ENCODE peak calls at places on chromosomes 5 and 9, in four cellular contexts. G is endodermal cell, C is natural killer cell, T is fibroblast of pulmonary artery. I is an unnamed sample.

GRCh38 chr9:82930116-82930515 is 132.8 kb downstream of the RASEF start:
- DNase-seq in G (no peak), C (no peak), T (peak), I (no peak)

GRCh38 chr5:152188219-152188618 is 216.9 kb downstream of the NMUR2 start:
- DNase-seq in G (no peak), C (no peak), T (no peak), I (no peak)

GRCh38 chr9:129383005-129383414 is 204.9 kb upstream of the IER5L start:
- DNase-seq in G (peak), C (no peak), T (no peak), I (no peak)

GRCh38 chr5:39943811-39944210 is 519.0 kb upstream of the DAB2 start:
- DNase-seq in G (no peak), C (no peak), T (peak), I (peak)

GRCh38 chr9:108671156-108671555 is 184.6 kb downstream of the ACTL7B start:
- DNase-seq in G (peak), C (no peak), T (peak), I (peak)

GRCh38 chr9:98867434-98868168 is 60.1 kb downstream of the GALNT12 start:
- DNase-seq in G (no peak), C (no peak), T (peak), I (peak)

GRCh38 chr9:130450344-130451003 is 5.7 kb downstream of the ASS1 start:
- DNase-seq in G (peak), C (no peak), T (no peak), I (no peak)

GRCh38 chr5:68709229-68709628 is 384.6 kb upstream of the SLC30A5 start:
- DNase-seq in G (no peak), C (no peak), T (no peak), I (no peak)

GRCh38 chr9:121703014-121703734 is 51.7 kb downstream of the DAB2IP start:
- DNase-seq in G (peak), C (no peak), T (no peak), I (no peak)

GRCh38 chr5:43981556-43981955 is 378.6 kb downstream of the NNT start:
- DNase-seq in G (peak), C (no peak), T (no peak), I (no peak)

GRCh38 chr5:144103611-144104010 is 66.8 kb downstream of the YIPF5 start:
- DNase-seq in G (no peak), C (no peak), T (peak), I (peak)

GRCh38 chr5:167425161-167425560 is 866.3 kb upstream of the WWC1 start:
- DNase-seq in G (no peak), C (no peak), T (no peak), I (no peak)

GRCh38 chr9:108269421-108269820 is 586.4 kb downstream of the ACTL7B start:
- DNase-seq in G (no peak), C (no peak), T (no peak), I (no peak)

GRCh38 chr5:81854485-81854884 is 103.6 kb upstream of the SSBP2 start:
- DNase-seq in G (no peak), C (no peak), T (no peak), I (no peak)

GRCh38 chr9:93893899-93894690 is 61.1 kb downstream of the BARX1 start:
- DNase-seq in G (peak), C (no peak), T (no peak), I (no peak)

GRCh38 chr5:12413585-12413984 is 509.3 kb upstream of the CTNND2 start:
- DNase-seq in G (no peak), C (no peak), T (no peak), I (no peak)

GRCh38 chr5:78627766-78628165 is 20.8 kb downstream of the LHFPL2 start:
- DNase-seq in G (peak), C (no peak), T (no peak), I (peak)

GRCh38 chr5:16536246-16536645 is 70.6 kb upstream of the ZNF622 start:
- DNase-seq in G (no peak), C (no peak), T (peak), I (peak)

GRCh38 chr9:109176386-109176785 is 9.3 kb upstream of the FRRS1L start:
- DNase-seq in G (no peak), C (no peak), T (no peak), I (no peak)

GRCh38 chr9:135345775-135346433 is 133.7 kb upstream of the PPP1R26 start:
- DNase-seq in G (no peak), C (no peak), T (no peak), I (no peak)

GRCh38 chr5:4942831-4943178 is 197.3 kb upstream of the ADAMTS16 start:
- DNase-seq in G (peak), C (no peak), T (no peak), I (no peak)

GRCh38 chr9:121826711-121827110 is 175.3 kb downstream of the DAB2IP start:
- DNase-seq in G (peak), C (no peak), T (no peak), I (no peak)

GRCh38 chr9:132589148-132590036 is 7.0 kb downstream of the BARHL1 start:
- DNase-seq in G (peak), C (no peak), T (no peak), I (no peak)

GRCh38 chr5:15587941-15588340 is 88.0 kb downstream of the FBXL7 start:
- DNase-seq in G (no peak), C (no peak), T (peak), I (peak)

GRCh38 chr9:113152699-113153098 is 1.9 kb downstream of the SLC31A2 start:
- DNase-seq in G (no peak), C (no peak), T (no peak), I (peak)

GRCh38 chr5:107646418-107646817 is 24.3 kb downstream of the EFNA5 start:
- DNase-seq in G (no peak), C (no peak), T (no peak), I (no peak)

GRCh38 chr9:8857330-8858249 is 1058.0 kb upstream of the DMAC1 start:
- DNase-seq in G (peak), C (no peak), T (peak), I (peak)

GRCh38 chr5:41524174-41524573 is 13.8 kb upstream of the PLCXD3 start:
- DNase-seq in G (peak), C (no peak), T (peak), I (peak)

GRCh38 chr9:98846081-98846480 is 38.6 kb downstream of the GALNT12 start:
- DNase-seq in G (no peak), C (no peak), T (no peak), I (no peak)

GRCh38 chr9:32177389-32177788 is 207.1 kb upstream of the ACO1 start:
- DNase-seq in G (no peak), C (no peak), T (no peak), I (no peak)

GRCh38 chr5:28648108-28648507 is 1609.7 kb upstream of the CDH9 start:
- DNase-seq in G (peak), C (no peak), T (peak), I (no peak)

GRCh38 chr9:85900504-85901201 is 40.3 kb upstream of the NAA35 start:
- DNase-seq in G (peak), C (peak), T (peak), I (peak)

GRCh38 chr5:81779125-81779934 is 28.4 kb upstream of the SSBP2 start:
- DNase-seq in G (no peak), C (peak), T (peak), I (peak)

GRCh38 chr5:157387683-157388093 is 72.3 kb upstream of the NIPAL4 start:
- DNase-seq in G (no peak), C (no peak), T (peak), I (peak)

GRCh38 chr5:132876020-132876759 is 2.7 kb downstream of the LEAP2 start:
- DNase-seq in G (no peak), C (no peak), T (no peak), I (no peak)

GRCh38 chr5:118956727-118957126 is 31.6 kb downstream of the DTWD2 start:
- DNase-seq in G (no peak), C (no peak), T (peak), I (peak)

DNA sequence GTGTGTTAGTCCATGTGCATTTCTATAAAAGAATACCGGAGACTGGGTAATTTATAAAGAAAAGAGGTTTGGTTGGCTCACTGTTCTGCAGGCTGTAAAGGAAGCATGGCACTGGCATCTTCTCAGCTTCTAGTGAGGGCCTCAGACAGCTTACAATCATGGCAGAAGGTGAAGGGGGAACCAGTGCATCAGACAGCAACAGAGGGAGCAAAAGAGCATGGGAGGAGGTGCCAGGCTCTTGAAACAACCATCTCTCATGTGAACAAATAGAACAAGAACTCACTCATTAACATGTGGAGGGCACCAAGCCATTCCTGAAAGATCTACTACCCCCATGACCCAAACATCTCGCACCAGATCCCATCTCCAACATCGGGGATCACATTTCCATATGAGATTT is 89.2 kb upstream of the IL33 start:
- DNase-seq in G (peak), C (no peak), T (no peak), I (no peak)
- TF ChIP-seq CTCF in G (peak), C (no peak), T (no peak), I (no peak)

DNA sequence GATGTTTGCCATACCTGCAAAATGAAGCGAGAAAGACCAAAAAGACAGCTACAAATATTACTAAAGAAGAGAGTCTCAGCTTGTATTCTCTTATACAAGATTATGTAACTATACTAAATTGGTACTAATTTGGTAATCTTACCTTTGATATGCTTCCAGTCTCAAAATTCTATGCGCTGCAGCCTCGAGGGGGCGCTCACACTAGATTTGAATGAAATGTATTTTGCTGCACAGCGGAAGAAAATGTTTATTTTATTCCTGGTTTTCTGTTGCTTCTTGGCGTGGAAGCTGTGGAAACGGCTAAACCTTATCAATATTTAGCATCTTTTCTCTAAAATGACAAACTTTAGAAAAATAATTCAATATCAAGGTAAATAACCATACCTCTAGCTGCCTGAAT is 267.0 kb upstream of the NUDT12 start:
- DNase-seq in G (peak), C (no peak), T (no peak), I (no peak)
- TF ChIP-seq CTCF in G (peak), C (no peak), T (peak), I (peak)

DNA sequence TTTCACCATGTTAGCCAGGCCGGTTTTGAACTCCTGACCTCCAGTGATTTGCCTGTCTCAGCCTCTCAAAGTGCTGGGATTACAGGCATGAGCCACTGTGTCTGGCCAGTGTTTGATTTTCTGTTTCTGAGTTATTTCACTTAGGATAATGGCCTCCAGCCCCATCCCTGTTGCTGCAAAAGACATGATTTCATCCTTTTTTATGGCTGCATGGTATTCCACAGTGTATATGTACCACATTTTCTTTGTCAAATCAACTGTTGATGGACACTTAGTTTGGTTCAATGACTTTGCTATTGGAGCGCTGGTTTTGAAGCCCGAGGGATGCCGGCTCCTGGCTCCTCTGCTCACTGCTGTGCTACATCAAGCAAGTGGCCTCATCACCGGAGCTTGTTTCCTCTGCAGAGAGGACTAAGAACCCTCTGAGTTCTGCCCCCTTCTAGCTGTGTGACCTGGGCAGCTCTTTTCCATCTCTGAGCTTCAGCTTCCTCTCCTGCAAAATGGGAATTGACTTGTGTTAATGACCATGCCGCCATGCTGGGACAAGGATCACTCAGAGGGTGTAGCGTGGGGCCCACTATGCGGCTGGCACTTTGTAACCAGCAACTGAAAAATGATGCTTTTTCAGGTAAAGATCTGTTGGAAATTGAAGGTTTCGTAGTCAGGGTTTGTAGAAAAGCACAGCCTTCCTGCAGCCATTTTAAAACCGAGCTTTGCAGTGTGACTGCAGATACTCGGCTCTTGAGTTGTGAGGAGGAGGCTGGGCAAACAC is 4.6 kb upstream of the NEURL1B start:
- DNase-seq in G (no peak), C (no peak), T (no peak), I (no peak)
- TF ChIP-seq CTCF in G (no peak), C (no peak), T (no peak), I (no peak)

GRCh38 chr5:106269252-106269843 is 1401.4 kb downstream of the EFNA5 start:
- DNase-seq in G (no peak), C (no peak), T (peak), I (peak)
- TF ChIP-seq CTCF in G (peak), C (no peak), T (peak), I (peak)

DNA sequence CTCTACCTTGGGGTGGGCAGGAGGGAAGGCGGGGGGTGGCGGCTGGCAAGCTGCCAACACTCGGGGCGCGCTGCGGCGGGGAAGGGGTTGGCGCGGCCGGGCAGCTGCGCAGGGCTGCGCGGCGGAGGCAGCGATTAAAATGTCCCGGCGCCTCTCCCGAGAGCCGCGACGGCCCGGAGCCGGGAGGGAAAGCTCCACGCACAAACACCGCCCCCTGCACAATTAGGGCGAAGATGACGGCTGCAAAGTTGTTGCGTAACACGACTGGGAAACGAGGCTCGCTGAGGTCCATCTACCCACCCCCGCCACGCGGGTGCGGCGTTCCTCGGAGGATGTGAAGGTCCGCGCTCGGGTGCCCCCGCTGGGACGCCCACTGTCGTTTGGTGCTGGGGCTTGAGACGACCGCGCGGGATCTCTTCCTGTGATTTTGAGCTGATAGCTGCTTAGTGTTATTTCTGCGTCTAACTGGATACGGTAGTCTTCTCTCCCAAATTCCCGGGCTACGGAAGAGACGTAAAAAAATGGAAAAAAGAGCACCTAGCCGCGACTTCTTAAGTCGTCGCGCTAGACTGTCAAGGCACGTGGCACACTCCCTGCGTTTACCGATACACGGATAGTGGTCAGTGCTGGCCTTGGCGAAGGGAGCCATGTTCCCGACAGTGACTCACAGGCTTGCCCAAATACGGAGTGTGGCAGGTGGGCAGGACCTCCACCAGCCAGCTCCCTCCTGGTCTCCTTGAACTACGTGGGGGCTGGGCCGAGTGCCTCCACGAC is 958 bp upstream of the NFIL3 start:
- DNase-seq in G (peak), C (peak), T (peak), I (peak)
- TF ChIP-seq CTCF in G (no peak), C (peak), T (peak), I (peak)

GRCh38 chr5:9339206-9339818 is 206.6 kb downstream of the SEMA5A start:
- DNase-seq in G (peak), C (no peak), T (peak), I (no peak)
- TF ChIP-seq CTCF in G (peak), C (no peak), T (peak), I (peak)

DNA sequence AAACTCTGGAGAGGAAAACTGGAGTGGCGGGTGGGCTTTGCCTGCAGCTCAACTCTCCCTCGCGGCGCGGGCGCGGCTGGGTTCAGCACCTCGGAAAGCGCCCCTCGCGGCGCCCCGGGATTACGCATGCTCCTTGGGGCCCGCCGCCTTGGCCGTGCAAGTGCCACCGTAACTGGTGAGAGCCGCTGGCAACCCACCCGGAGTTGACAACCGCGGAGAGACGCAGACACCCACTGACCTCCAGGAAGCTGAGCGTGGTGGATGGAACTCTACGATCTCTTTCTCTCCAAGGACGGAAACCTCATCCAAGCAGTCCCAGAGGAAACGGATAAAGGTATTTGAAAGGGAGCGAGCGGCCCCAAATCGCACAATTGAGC is 194 bp upstream of the RXFP3 start:
- DNase-seq in G (peak), C (no peak), T (peak), I (peak)
- TF ChIP-seq CTCF in G (no peak), C (no peak), T (peak), I (no peak)

GRCh38 chr5:98965226-98965625 is 36.4 kb upstream of the CHD1 start:
- DNase-seq in G (no peak), C (no peak), T (no peak), I (no peak)
- TF ChIP-seq CTCF in G (no peak), C (no peak), T (no peak), I (no peak)

I was measured in fibroblast of mammary gland.